ENCODE peak calls at places on chromosomes 7 and 10, in five cellular contexts. One of them, this sample, is unnamed.

GRCh38 chr7:47253650-47254080 is 328.2 kb downstream of the TNS3 start:
- DNase-seq in AG09319: peak; percentile 23
- DNase-seq in MCF 10A: peak; percentile 65
- DNase-seq in HFFc6: peak; percentile 68
- DNase-seq in pulmonary artery endothelial cell: peak; percentile 27
- DNase-seq in this sample: peak; percentile 54

GRCh38 chr10:129800796-129801340 is 163.2 kb downstream of the EBF3 start:
- DNase-seq in AG09319: no peak
- DNase-seq in pulmonary artery endothelial cell: no peak
- DNase-seq in MCF 10A: no peak
- DNase-seq in HFFc6: no peak
- DNase-seq in this sample: no peak

GRCh38 chr10:30188567-30189253 is 129.3 kb upstream of the JCAD start:
- DNase-seq in HFFc6: no peak
- DNase-seq in MCF 10A: no peak
- DNase-seq in pulmonary artery endothelial cell: no peak
- DNase-seq in AG09319: no peak
- DNase-seq in this sample: no peak

GRCh38 chr7:95198891-95199290 is 125.4 kb downstream of the PON1 start:
- DNase-seq in HFFc6: no peak
- DNase-seq in AG09319: no peak
- DNase-seq in MCF 10A: no peak
- DNase-seq in pulmonary artery endothelial cell: no peak
- DNase-seq in this sample: no peak

GRCh38 chr10:31771345-31771831 is 157.2 kb downstream of the ARHGAP12 start:
- DNase-seq in HFFc6: peak; percentile 41
- DNase-seq in pulmonary artery endothelial cell: no peak
- DNase-seq in AG09319: no peak
- DNase-seq in MCF 10A: no peak
- DNase-seq in this sample: no peak

GRCh38 chr7:17058568-17058967 is 176.8 kb upstream of the AGR3 start:
- DNase-seq in HFFc6: peak; percentile 20
- DNase-seq in AG09319: no peak
- DNase-seq in pulmonary artery endothelial cell: no peak
- DNase-seq in MCF 10A: no peak
- DNase-seq in this sample: no peak

GRCh38 chr10:17056781-17057191 is 72.8 kb downstream of the CUBN start:
- DNase-seq in HFFc6: peak; percentile 75
- DNase-seq in AG09319: peak; percentile 73
- DNase-seq in MCF 10A: peak; percentile 28
- DNase-seq in pulmonary artery endothelial cell: no peak
- DNase-seq in this sample: peak; percentile 63

GRCh38 chr10:93248583-93249227 is 175.0 kb downstream of the CYP26A1 start:
- DNase-seq in MCF 10A: no peak
- DNase-seq in HFFc6: no peak
- DNase-seq in pulmonary artery endothelial cell: no peak
- DNase-seq in AG09319: no peak
- DNase-seq in this sample: no peak

GRCh38 chr7:28617308-28617707 is 205.0 kb downstream of the CREB5 start:
- DNase-seq in HFFc6: no peak
- DNase-seq in MCF 10A: no peak
- DNase-seq in pulmonary artery endothelial cell: no peak
- DNase-seq in AG09319: no peak
- DNase-seq in this sample: no peak

GRCh38 chr10:11444531-11445228 is 166.8 kb downstream of the USP6NL start:
- DNase-seq in pulmonary artery endothelial cell: no peak
- DNase-seq in AG09319: no peak
- DNase-seq in HFFc6: no peak
- DNase-seq in MCF 10A: no peak
- DNase-seq in this sample: no peak

GRCh38 chr7:132942721-132943120 is 139.2 kb downstream of the CHCHD3 start:
- DNase-seq in MCF 10A: no peak
- DNase-seq in HFFc6: no peak
- DNase-seq in AG09319: no peak
- DNase-seq in pulmonary artery endothelial cell: no peak
- DNase-seq in this sample: no peak

GRCh38 chr7:158742065-158742821 is 37.6 kb upstream of the NCAPG2 start:
- DNase-seq in AG09319: no peak
- DNase-seq in pulmonary artery endothelial cell: no peak
- DNase-seq in MCF 10A: no peak
- DNase-seq in HFFc6: no peak
- DNase-seq in this sample: no peak

GRCh38 chr7:15822123-15822495 is 135.6 kb upstream of the MEOX2 start:
- DNase-seq in pulmonary artery endothelial cell: no peak
- DNase-seq in AG09319: no peak
- DNase-seq in HFFc6: no peak
- DNase-seq in MCF 10A: no peak
- DNase-seq in this sample: no peak

GRCh38 chr7:155533827-155534690 is 12.3 kb downstream of the CNPY1 start:
- DNase-seq in AG09319: no peak
- DNase-seq in HFFc6: no peak
- DNase-seq in MCF 10A: no peak
- DNase-seq in pulmonary artery endothelial cell: no peak
- DNase-seq in this sample: no peak

GRCh38 chr10:63722537-63722936 is 201.3 kb downstream of the REEP3 start:
- DNase-seq in pulmonary artery endothelial cell: peak; percentile 73
- DNase-seq in MCF 10A: no peak
- DNase-seq in AG09319: no peak
- DNase-seq in HFFc6: peak; percentile 71
- DNase-seq in this sample: peak; percentile 32

GRCh38 chr7:55246181-55246580 is 119.0 kb upstream of the LANCL2 start:
- DNase-seq in HFFc6: no peak
- DNase-seq in pulmonary artery endothelial cell: no peak
- DNase-seq in AG09319: no peak
- DNase-seq in MCF 10A: no peak
- DNase-seq in this sample: no peak

GRCh38 chr7:142263598-142264380 is 5.9 kb upstream of the PRSS58 start:
- DNase-seq in HFFc6: peak; percentile 1
- DNase-seq in AG09319: no peak
- DNase-seq in pulmonary artery endothelial cell: no peak
- DNase-seq in MCF 10A: peak; percentile 59
- DNase-seq in this sample: no peak

GRCh38 chr7:562394-562675 is 42.7 kb upstream of the PDGFA start:
- DNase-seq in pulmonary artery endothelial cell: no peak
- DNase-seq in MCF 10A: no peak
- DNase-seq in HFFc6: no peak
- DNase-seq in AG09319: no peak
- DNase-seq in this sample: no peak

GRCh38 chr7:36600869-36601530 is 123.3 kb downstream of the AOAH start:
- DNase-seq in pulmonary artery endothelial cell: no peak
- DNase-seq in HFFc6: no peak
- DNase-seq in MCF 10A: peak; percentile 76
- DNase-seq in AG09319: no peak
- DNase-seq in this sample: no peak

GRCh38 chr7:130732980-130733865 is 784 bp downstream of the KLF14 start:
- DNase-seq in AG09319: no peak
- DNase-seq in MCF 10A: no peak
- DNase-seq in HFFc6: no peak
- DNase-seq in pulmonary artery endothelial cell: no peak
- DNase-seq in this sample: no peak

GRCh38 chr10:98371421-98371820 is 43.6 kb downstream of the PYROXD2 start:
- DNase-seq in HFFc6: no peak
- DNase-seq in AG09319: no peak
- DNase-seq in pulmonary artery endothelial cell: no peak
- DNase-seq in MCF 10A: no peak
- DNase-seq in this sample: no peak

GRCh38 chr7:156842317-156842716 is 50.7 kb downstream of the LMBR1 start:
- DNase-seq in AG09319: no peak
- DNase-seq in pulmonary artery endothelial cell: no peak
- DNase-seq in HFFc6: no peak
- DNase-seq in MCF 10A: no peak
- DNase-seq in this sample: no peak

GRCh38 chr10:132066812-132067211 is 1.1 kb downstream of the JAKMIP3 start:
- DNase-seq in AG09319: no peak
- DNase-seq in pulmonary artery endothelial cell: no peak
- DNase-seq in MCF 10A: no peak
- DNase-seq in HFFc6: no peak
- DNase-seq in this sample: no peak

GRCh38 chr7:142773230-142773629 is 2.5 kb downstream of the PRSS2 start:
- DNase-seq in HFFc6: no peak
- DNase-seq in MCF 10A: no peak
- DNase-seq in pulmonary artery endothelial cell: no peak
- DNase-seq in AG09319: no peak
- DNase-seq in this sample: no peak

GRCh38 chr7:77351539-77352004 is 64.6 kb downstream of the GSAP start:
- DNase-seq in AG09319: no peak
- DNase-seq in HFFc6: no peak
- DNase-seq in pulmonary artery endothelial cell: no peak
- DNase-seq in MCF 10A: no peak
- DNase-seq in this sample: no peak

GRCh38 chr7:131603932-131604331 is 47.5 kb upstream of the PODXL start:
- DNase-seq in pulmonary artery endothelial cell: no peak
- DNase-seq in MCF 10A: no peak
- DNase-seq in HFFc6: no peak
- DNase-seq in AG09319: no peak
- DNase-seq in this sample: no peak

GRCh38 chr7:74183653-74184450 is 9.7 kb downstream of the EIF4H start:
- DNase-seq in HFFc6: no peak
- DNase-seq in AG09319: no peak
- DNase-seq in MCF 10A: peak; percentile 46
- DNase-seq in pulmonary artery endothelial cell: no peak
- DNase-seq in this sample: no peak

GRCh38 chr7:75611557-75612178 is 119.5 kb downstream of the SPDYE5 start:
- DNase-seq in HFFc6: no peak
- DNase-seq in MCF 10A: no peak
- DNase-seq in pulmonary artery endothelial cell: peak; percentile 30
- DNase-seq in AG09319: no peak
- DNase-seq in this sample: no peak

GRCh38 chr10:113626809-113627370 is 37.0 kb downstream of the NRAP start:
- DNase-seq in HFFc6: no peak
- DNase-seq in MCF 10A: no peak
- DNase-seq in AG09319: no peak
- DNase-seq in pulmonary artery endothelial cell: no peak
- DNase-seq in this sample: no peak

GRCh38 chr7:131431289-131431688 is 103.6 kb downstream of the MKLN1 start:
- DNase-seq in MCF 10A: peak; percentile 65
- DNase-seq in AG09319: no peak
- DNase-seq in pulmonary artery endothelial cell: no peak
- DNase-seq in HFFc6: no peak
- DNase-seq in this sample: peak; percentile 9

GRCh38 chr7:153245809-153246208 is 486.3 kb downstream of the ACTR3B start:
- DNase-seq in pulmonary artery endothelial cell: no peak
- DNase-seq in AG09319: no peak
- DNase-seq in MCF 10A: no peak
- DNase-seq in HFFc6: no peak
- DNase-seq in this sample: no peak

GRCh38 chr10:125104559-125104958 is 55.8 kb downstream of the CTBP2 start:
- DNase-seq in pulmonary artery endothelial cell: no peak
- DNase-seq in MCF 10A: no peak
- DNase-seq in AG09319: no peak
- DNase-seq in HFFc6: no peak
- DNase-seq in this sample: no peak

GRCh38 chr7:132464740-132465139 is 111.5 kb downstream of the PLXNA4 start:
- DNase-seq in HFFc6: peak; percentile 33
- DNase-seq in MCF 10A: peak; percentile 68
- DNase-seq in AG09319: no peak
- DNase-seq in pulmonary artery endothelial cell: peak; percentile 93
- DNase-seq in this sample: peak; percentile 5

GRCh38 chr7:131909151-131909768 is 352.8 kb upstream of the PODXL start:
- DNase-seq in HFFc6: no peak
- DNase-seq in pulmonary artery endothelial cell: no peak
- DNase-seq in MCF 10A: no peak
- DNase-seq in AG09319: no peak
- DNase-seq in this sample: no peak

GRCh38 chr10:103295391-103296044 is 18.6 kb downstream of the INA start:
- DNase-seq in pulmonary artery endothelial cell: no peak
- DNase-seq in MCF 10A: peak; percentile 8
- DNase-seq in HFFc6: peak; percentile 86
- DNase-seq in AG09319: no peak
- DNase-seq in this sample: peak; percentile 37

GRCh38 chr10:100656479-100656878 is 88.9 kb upstream of the PAX2 start:
- DNase-seq in MCF 10A: peak; percentile 72
- DNase-seq in HFFc6: no peak
- DNase-seq in AG09319: no peak
- DNase-seq in pulmonary artery endothelial cell: no peak
- DNase-seq in this sample: no peak

This sample was measured in GM04504.